ENCODE peak calls at places on chromosomes 2 and 18, in seven cellular contexts. One of them, this sample, is unnamed.

GRCh38 chr2:189305291-189305943 is 125.9 kb upstream of the COL5A2 start:
- DNase-seq in ELR: peak
- DNase-seq in hypothalamus: no peak
- DNase-seq in NCI-H1105 treated with DMSO at 0.1 percent for 48 hours: no peak
- DNase-seq in ACHN: no peak
- DNase-seq in NCI-H510A treated with DMSO at 0.1 percent for 48 hours: no peak
- DNase-seq in myocyte: no peak
- DNase-seq in this sample: no peak

GRCh38 chr2:197179744-197180498 is 130.7 kb downstream of the ANKRD44 start:
- DNase-seq in ELR: peak
- DNase-seq in hypothalamus: no peak
- DNase-seq in NCI-H1105 treated with DMSO at 0.1 percent for 48 hours: no peak
- DNase-seq in ACHN: no peak
- DNase-seq in NCI-H510A treated with DMSO at 0.1 percent for 48 hours: no peak
- DNase-seq in myocyte: no peak
- DNase-seq in this sample: no peak

GRCh38 chr18:26298107-26298506 is 71.9 kb downstream of the TAF4B start:
- DNase-seq in ELR: no peak
- DNase-seq in hypothalamus: no peak
- DNase-seq in NCI-H1105 treated with DMSO at 0.1 percent for 48 hours: no peak
- DNase-seq in ACHN: no peak
- DNase-seq in NCI-H510A treated with DMSO at 0.1 percent for 48 hours: no peak
- DNase-seq in myocyte: no peak
- DNase-seq in this sample: no peak

GRCh38 chr18:22243513-22243912 is 74.1 kb downstream of the GATA6 start:
- DNase-seq in ELR: no peak
- DNase-seq in hypothalamus: no peak
- DNase-seq in NCI-H1105 treated with DMSO at 0.1 percent for 48 hours: no peak
- DNase-seq in ACHN: no peak
- DNase-seq in NCI-H510A treated with DMSO at 0.1 percent for 48 hours: no peak
- DNase-seq in myocyte: no peak
- DNase-seq in this sample: no peak

GRCh38 chr2:167492486-167492885 is 604.2 kb downstream of the XIRP2 start:
- DNase-seq in ELR: no peak
- DNase-seq in hypothalamus: no peak
- DNase-seq in NCI-H1105 treated with DMSO at 0.1 percent for 48 hours: no peak
- DNase-seq in ACHN: no peak
- DNase-seq in NCI-H510A treated with DMSO at 0.1 percent for 48 hours: no peak
- DNase-seq in myocyte: no peak
- DNase-seq in this sample: no peak

GRCh38 chr2:108583903-108584520 is 49.7 kb downstream of the LIMS1 start:
- DNase-seq in ELR: peak
- DNase-seq in hypothalamus: no peak
- DNase-seq in NCI-H1105 treated with DMSO at 0.1 percent for 48 hours: peak
- DNase-seq in ACHN: peak
- DNase-seq in NCI-H510A treated with DMSO at 0.1 percent for 48 hours: peak
- DNase-seq in myocyte: peak
- DNase-seq in this sample: peak

GRCh38 chr18:37460616-37461015 is 105.0 kb downstream of the CELF4 start:
- DNase-seq in ELR: no peak
- DNase-seq in hypothalamus: no peak
- DNase-seq in NCI-H1105 treated with DMSO at 0.1 percent for 48 hours: no peak
- DNase-seq in ACHN: no peak
- DNase-seq in NCI-H510A treated with DMSO at 0.1 percent for 48 hours: no peak
- DNase-seq in myocyte: peak
- DNase-seq in this sample: no peak

GRCh38 chr2:39913648-39914456 is 134.8 kb upstream of the THUMPD2 start:
- DNase-seq in ELR: peak
- DNase-seq in hypothalamus: no peak
- DNase-seq in NCI-H1105 treated with DMSO at 0.1 percent for 48 hours: peak
- DNase-seq in ACHN: peak
- DNase-seq in NCI-H510A treated with DMSO at 0.1 percent for 48 hours: peak
- DNase-seq in myocyte: peak
- DNase-seq in this sample: no peak

GRCh38 chr2:219245899-219246230 is 586 bp downstream of the STK16 start:
- DNase-seq in ELR: peak
- DNase-seq in hypothalamus: no peak
- DNase-seq in NCI-H1105 treated with DMSO at 0.1 percent for 48 hours: no peak
- DNase-seq in ACHN: no peak
- DNase-seq in NCI-H510A treated with DMSO at 0.1 percent for 48 hours: no peak
- DNase-seq in myocyte: no peak
- DNase-seq in this sample: no peak

GRCh38 chr2:27901219-27901618 is 10.7 kb downstream of the BABAM2 start:
- DNase-seq in ELR: no peak
- DNase-seq in hypothalamus: no peak
- DNase-seq in NCI-H1105 treated with DMSO at 0.1 percent for 48 hours: no peak
- DNase-seq in ACHN: no peak
- DNase-seq in NCI-H510A treated with DMSO at 0.1 percent for 48 hours: no peak
- DNase-seq in myocyte: peak
- DNase-seq in this sample: peak

GRCh38 chr2:216298719-216299118 is 73.6 kb downstream of the MARCHF4 start:
- DNase-seq in ELR: peak
- DNase-seq in hypothalamus: no peak
- DNase-seq in NCI-H1105 treated with DMSO at 0.1 percent for 48 hours: no peak
- DNase-seq in ACHN: peak
- DNase-seq in NCI-H510A treated with DMSO at 0.1 percent for 48 hours: no peak
- DNase-seq in myocyte: peak
- DNase-seq in this sample: no peak

GRCh38 chr2:51018145-51018544 is 13.8 kb downstream of the NRXN1 start:
- DNase-seq in ELR: no peak
- DNase-seq in hypothalamus: no peak
- DNase-seq in NCI-H1105 treated with DMSO at 0.1 percent for 48 hours: no peak
- DNase-seq in ACHN: no peak
- DNase-seq in NCI-H510A treated with DMSO at 0.1 percent for 48 hours: no peak
- DNase-seq in myocyte: peak
- DNase-seq in this sample: no peak

GRCh38 chr2:96907405-96908041 is 37.6 kb upstream of the SEMA4C start:
- DNase-seq in ELR: no peak
- DNase-seq in hypothalamus: peak
- DNase-seq in NCI-H1105 treated with DMSO at 0.1 percent for 48 hours: no peak
- DNase-seq in ACHN: no peak
- DNase-seq in NCI-H510A treated with DMSO at 0.1 percent for 48 hours: no peak
- DNase-seq in myocyte: peak
- DNase-seq in this sample: no peak

GRCh38 chr2:233210843-233211600 is 40.5 kb upstream of the ATG16L1 start:
- DNase-seq in ELR: peak
- DNase-seq in hypothalamus: peak
- DNase-seq in NCI-H1105 treated with DMSO at 0.1 percent for 48 hours: no peak
- DNase-seq in ACHN: peak
- DNase-seq in NCI-H510A treated with DMSO at 0.1 percent for 48 hours: no peak
- DNase-seq in myocyte: peak
- DNase-seq in this sample: no peak

GRCh38 chr2:19949071-19949470 is 40.8 kb downstream of the WDR35 start:
- DNase-seq in ELR: no peak
- DNase-seq in hypothalamus: no peak
- DNase-seq in NCI-H1105 treated with DMSO at 0.1 percent for 48 hours: no peak
- DNase-seq in ACHN: no peak
- DNase-seq in NCI-H510A treated with DMSO at 0.1 percent for 48 hours: no peak
- DNase-seq in myocyte: peak
- DNase-seq in this sample: no peak

GRCh38 chr2:191612496-191612895 is 65.4 kb upstream of the NABP1 start:
- DNase-seq in ELR: peak
- DNase-seq in hypothalamus: no peak
- DNase-seq in NCI-H1105 treated with DMSO at 0.1 percent for 48 hours: no peak
- DNase-seq in ACHN: peak
- DNase-seq in NCI-H510A treated with DMSO at 0.1 percent for 48 hours: no peak
- DNase-seq in myocyte: peak
- DNase-seq in this sample: no peak

GRCh38 chr18:77201508-77201907 is 48.1 kb upstream of the GALR1 start:
- DNase-seq in ELR: peak
- DNase-seq in hypothalamus: no peak
- DNase-seq in NCI-H1105 treated with DMSO at 0.1 percent for 48 hours: no peak
- DNase-seq in ACHN: no peak
- DNase-seq in NCI-H510A treated with DMSO at 0.1 percent for 48 hours: no peak
- DNase-seq in myocyte: no peak
- DNase-seq in this sample: no peak

This sample was measured in NK-92 treated with Interleukin-12 subunit alpha and Interleukin-12 subunit beta, amount 100 ng/mL, for 24 hours.